ENCODE peak calls at places on chromosomes 1 and 21, in five cellular contexts. One of them, this sample, is unnamed.

GRCh38 chr1:22627331-22627730 is 9.1 kb upstream of the C1QA start:
- DNase-seq in activated gamma-delta T cell treated with Interleukin-2 at 50 U/mL for 16 hours: no peak
- DNase-seq in caudate nucleus: no peak
- DNase-seq in PC-3: no peak
- DNase-seq in activated CD4-positive, CD25-positive, alpha-beta regulatory T cell: no peak
- DNase-seq in this sample: no peak

GRCh38 chr1:40662151-40662550 is 3.3 kb downstream of the RIMS3 start:
- DNase-seq in activated gamma-delta T cell treated with Interleukin-2 at 50 U/mL for 16 hours: no peak
- DNase-seq in caudate nucleus: no peak
- DNase-seq in activated CD4-positive, CD25-positive, alpha-beta regulatory T cell: no peak
- DNase-seq in PC-3: no peak
- DNase-seq in this sample: no peak

GRCh38 chr21:43893536-43894205 is 28.6 kb downstream of the AGPAT3 start:
- DNase-seq in PC-3: no peak
- DNase-seq in caudate nucleus: no peak
- DNase-seq in activated CD4-positive, CD25-positive, alpha-beta regulatory T cell: no peak
- DNase-seq in activated gamma-delta T cell treated with Interleukin-2 at 50 U/mL for 16 hours: no peak
- DNase-seq in this sample: no peak

GRCh38 chr21:37220433-37220980 is 46.6 kb downstream of the VPS26C start:
- DNase-seq in activated CD4-positive, CD25-positive, alpha-beta regulatory T cell: no peak
- DNase-seq in PC-3: no peak
- DNase-seq in caudate nucleus: peak
- DNase-seq in activated gamma-delta T cell treated with Interleukin-2 at 50 U/mL for 16 hours: peak
- DNase-seq in this sample: no peak

GRCh38 chr1:201348211-201348566 is 29.3 kb downstream of the TNNT2 start:
- DNase-seq in PC-3: peak
- DNase-seq in activated CD4-positive, CD25-positive, alpha-beta regulatory T cell: no peak
- DNase-seq in activated gamma-delta T cell treated with Interleukin-2 at 50 U/mL for 16 hours: no peak
- DNase-seq in caudate nucleus: no peak
- DNase-seq in this sample: peak

GRCh38 chr1:48681476-48682305 is 95.0 kb downstream of the BEND5 start:
- DNase-seq in activated CD4-positive, CD25-positive, alpha-beta regulatory T cell: no peak
- DNase-seq in PC-3: peak
- DNase-seq in caudate nucleus: no peak
- DNase-seq in activated gamma-delta T cell treated with Interleukin-2 at 50 U/mL for 16 hours: no peak
- DNase-seq in this sample: no peak

GRCh38 chr21:15826147-15826780 is 96.5 kb downstream of the USP25 start:
- DNase-seq in caudate nucleus: no peak
- DNase-seq in activated CD4-positive, CD25-positive, alpha-beta regulatory T cell: no peak
- DNase-seq in activated gamma-delta T cell treated with Interleukin-2 at 50 U/mL for 16 hours: peak
- DNase-seq in PC-3: peak
- DNase-seq in this sample: no peak

GRCh38 chr21:30426732-30427131 is 1.0 kb upstream of the KRTAP13-3 start:
- DNase-seq in PC-3: no peak
- DNase-seq in activated CD4-positive, CD25-positive, alpha-beta regulatory T cell: no peak
- DNase-seq in activated gamma-delta T cell treated with Interleukin-2 at 50 U/mL for 16 hours: no peak
- DNase-seq in caudate nucleus: no peak
- DNase-seq in this sample: no peak

GRCh38 chr1:20250346-20250989 is 40.2 kb upstream of the VWA5B1 start:
- DNase-seq in caudate nucleus: no peak
- DNase-seq in activated CD4-positive, CD25-positive, alpha-beta regulatory T cell: no peak
- DNase-seq in PC-3: peak
- DNase-seq in activated gamma-delta T cell treated with Interleukin-2 at 50 U/mL for 16 hours: no peak
- DNase-seq in this sample: no peak

GRCh38 chr1:152392909-152393308 is 21.2 kb downstream of the CRNN start:
- DNase-seq in caudate nucleus: no peak
- DNase-seq in activated gamma-delta T cell treated with Interleukin-2 at 50 U/mL for 16 hours: no peak
- DNase-seq in activated CD4-positive, CD25-positive, alpha-beta regulatory T cell: no peak
- DNase-seq in PC-3: peak
- DNase-seq in this sample: no peak

GRCh38 chr1:235533476-235534168 is 29.4 kb upstream of the B3GALNT2 start:
- DNase-seq in activated gamma-delta T cell treated with Interleukin-2 at 50 U/mL for 16 hours: no peak
- DNase-seq in PC-3: peak
- DNase-seq in activated CD4-positive, CD25-positive, alpha-beta regulatory T cell: no peak
- DNase-seq in caudate nucleus: no peak
- DNase-seq in this sample: no peak

GRCh38 chr1:9271861-9272595 is 20.7 kb upstream of the SPSB1 start:
- DNase-seq in activated gamma-delta T cell treated with Interleukin-2 at 50 U/mL for 16 hours: no peak
- DNase-seq in activated CD4-positive, CD25-positive, alpha-beta regulatory T cell: no peak
- DNase-seq in PC-3: no peak
- DNase-seq in caudate nucleus: no peak
- DNase-seq in this sample: no peak

GRCh38 chr21:45461369-45461750 is 56.4 kb downstream of the COL18A1 start:
- DNase-seq in PC-3: no peak
- DNase-seq in activated CD4-positive, CD25-positive, alpha-beta regulatory T cell: no peak
- DNase-seq in activated gamma-delta T cell treated with Interleukin-2 at 50 U/mL for 16 hours: no peak
- DNase-seq in caudate nucleus: no peak
- DNase-seq in this sample: no peak

GRCh38 chr1:85460555-85461088 is 4.3 kb downstream of the DDAH1 start:
- DNase-seq in caudate nucleus: no peak
- DNase-seq in activated gamma-delta T cell treated with Interleukin-2 at 50 U/mL for 16 hours: no peak
- DNase-seq in activated CD4-positive, CD25-positive, alpha-beta regulatory T cell: no peak
- DNase-seq in PC-3: peak
- DNase-seq in this sample: no peak

GRCh38 chr1:15902882-15903281 is 55.4 kb downstream of the SPEN start:
- DNase-seq in caudate nucleus: no peak
- DNase-seq in activated gamma-delta T cell treated with Interleukin-2 at 50 U/mL for 16 hours: no peak
- DNase-seq in activated CD4-positive, CD25-positive, alpha-beta regulatory T cell: no peak
- DNase-seq in PC-3: peak
- DNase-seq in this sample: no peak

GRCh38 chr1:22325531-22326371 is 125.9 kb upstream of the ZBTB40 start:
- DNase-seq in PC-3: no peak
- DNase-seq in activated gamma-delta T cell treated with Interleukin-2 at 50 U/mL for 16 hours: no peak
- DNase-seq in caudate nucleus: no peak
- DNase-seq in activated CD4-positive, CD25-positive, alpha-beta regulatory T cell: no peak
- DNase-seq in this sample: no peak

GRCh38 chr1:214603819-214604252 is 841 bp downstream of the CENPF start:
- DNase-seq in activated CD4-positive, CD25-positive, alpha-beta regulatory T cell: no peak
- DNase-seq in PC-3: no peak
- DNase-seq in activated gamma-delta T cell treated with Interleukin-2 at 50 U/mL for 16 hours: no peak
- DNase-seq in caudate nucleus: no peak
- DNase-seq in this sample: no peak

GRCh38 chr1:168312718-168313604 is 32.3 kb downstream of the TBX19 start:
- DNase-seq in PC-3: no peak
- DNase-seq in caudate nucleus: no peak
- DNase-seq in activated CD4-positive, CD25-positive, alpha-beta regulatory T cell: no peak
- DNase-seq in activated gamma-delta T cell treated with Interleukin-2 at 50 U/mL for 16 hours: no peak
- DNase-seq in this sample: no peak

GRCh38 chr1:205298191-205298994 is 23.2 kb downstream of the NUAK2 start:
- DNase-seq in activated gamma-delta T cell treated with Interleukin-2 at 50 U/mL for 16 hours: no peak
- DNase-seq in PC-3: peak
- DNase-seq in caudate nucleus: peak
- DNase-seq in activated CD4-positive, CD25-positive, alpha-beta regulatory T cell: no peak
- DNase-seq in this sample: peak

GRCh38 chr1:175319112-175319911 is 126.7 kb upstream of the KIAA0040 start:
- DNase-seq in caudate nucleus: peak
- DNase-seq in PC-3: peak
- DNase-seq in activated CD4-positive, CD25-positive, alpha-beta regulatory T cell: peak
- DNase-seq in activated gamma-delta T cell treated with Interleukin-2 at 50 U/mL for 16 hours: peak
- DNase-seq in this sample: peak

GRCh38 chr21:44892536-44893277 is 19.2 kb upstream of the PTTG1IP start:
- DNase-seq in activated gamma-delta T cell treated with Interleukin-2 at 50 U/mL for 16 hours: peak
- DNase-seq in caudate nucleus: no peak
- DNase-seq in activated CD4-positive, CD25-positive, alpha-beta regulatory T cell: peak
- DNase-seq in PC-3: peak
- DNase-seq in this sample: no peak

GRCh38 chr1:54253480-54253879 is 53.5 kb downstream of the MRPL37 start:
- DNase-seq in activated gamma-delta T cell treated with Interleukin-2 at 50 U/mL for 16 hours: no peak
- DNase-seq in activated CD4-positive, CD25-positive, alpha-beta regulatory T cell: no peak
- DNase-seq in caudate nucleus: no peak
- DNase-seq in PC-3: peak
- DNase-seq in this sample: peak

GRCh38 chr1:28199328-28200233 is 23.1 kb upstream of the PTAFR start:
- DNase-seq in activated gamma-delta T cell treated with Interleukin-2 at 50 U/mL for 16 hours: peak
- DNase-seq in PC-3: no peak
- DNase-seq in caudate nucleus: no peak
- DNase-seq in activated CD4-positive, CD25-positive, alpha-beta regulatory T cell: no peak
- DNase-seq in this sample: no peak

GRCh38 chr1:175373786-175374623 is 181.4 kb upstream of the KIAA0040 start:
- DNase-seq in activated CD4-positive, CD25-positive, alpha-beta regulatory T cell: no peak
- DNase-seq in PC-3: peak
- DNase-seq in caudate nucleus: no peak
- DNase-seq in activated gamma-delta T cell treated with Interleukin-2 at 50 U/mL for 16 hours: no peak
- DNase-seq in this sample: no peak

GRCh38 chr1:175169305-175170018 is 23.1 kb downstream of the KIAA0040 start:
- DNase-seq in activated gamma-delta T cell treated with Interleukin-2 at 50 U/mL for 16 hours: no peak
- DNase-seq in activated CD4-positive, CD25-positive, alpha-beta regulatory T cell: no peak
- DNase-seq in caudate nucleus: no peak
- DNase-seq in PC-3: peak
- DNase-seq in this sample: no peak

GRCh38 chr1:121522061-121522759 is 337.4 kb downstream of the SRGAP2C start:
- DNase-seq in PC-3: no peak
- DNase-seq in activated gamma-delta T cell treated with Interleukin-2 at 50 U/mL for 16 hours: no peak
- DNase-seq in caudate nucleus: no peak
- DNase-seq in activated CD4-positive, CD25-positive, alpha-beta regulatory T cell: no peak
- DNase-seq in this sample: no peak

GRCh38 chr1:27566462-27567182 is 37.3 kb downstream of the AHDC1 start:
- DNase-seq in activated CD4-positive, CD25-positive, alpha-beta regulatory T cell: no peak
- DNase-seq in activated gamma-delta T cell treated with Interleukin-2 at 50 U/mL for 16 hours: no peak
- DNase-seq in caudate nucleus: peak
- DNase-seq in PC-3: no peak
- DNase-seq in this sample: no peak

GRCh38 chr1:44327679-44328491 is 27.2 kb downstream of the ERI3 start:
- DNase-seq in activated CD4-positive, CD25-positive, alpha-beta regulatory T cell: no peak
- DNase-seq in PC-3: peak
- DNase-seq in caudate nucleus: no peak
- DNase-seq in activated gamma-delta T cell treated with Interleukin-2 at 50 U/mL for 16 hours: no peak
- DNase-seq in this sample: peak

GRCh38 chr1:170967042-170967910 is 31.9 kb downstream of the MROH9 start:
- DNase-seq in PC-3: peak
- DNase-seq in activated CD4-positive, CD25-positive, alpha-beta regulatory T cell: no peak
- DNase-seq in caudate nucleus: no peak
- DNase-seq in activated gamma-delta T cell treated with Interleukin-2 at 50 U/mL for 16 hours: no peak
- DNase-seq in this sample: peak

GRCh38 chr1:18285533-18285924 is 177.9 kb downstream of the IGSF21 start:
- DNase-seq in activated CD4-positive, CD25-positive, alpha-beta regulatory T cell: no peak
- DNase-seq in activated gamma-delta T cell treated with Interleukin-2 at 50 U/mL for 16 hours: no peak
- DNase-seq in caudate nucleus: no peak
- DNase-seq in PC-3: no peak
- DNase-seq in this sample: no peak

GRCh38 chr1:14929547-14930223 is 223.9 kb upstream of the TMEM51 start:
- DNase-seq in activated gamma-delta T cell treated with Interleukin-2 at 50 U/mL for 16 hours: no peak
- DNase-seq in activated CD4-positive, CD25-positive, alpha-beta regulatory T cell: no peak
- DNase-seq in PC-3: peak
- DNase-seq in caudate nucleus: no peak
- DNase-seq in this sample: no peak

GRCh38 chr1:207963429-207964194 is 52.7 kb upstream of the CD34 start:
- DNase-seq in caudate nucleus: peak
- DNase-seq in activated CD4-positive, CD25-positive, alpha-beta regulatory T cell: peak
- DNase-seq in activated gamma-delta T cell treated with Interleukin-2 at 50 U/mL for 16 hours: peak
- DNase-seq in PC-3: peak
- DNase-seq in this sample: peak

GRCh38 chr1:161721738-161722343 is 497 bp downstream of the FCRLB start:
- DNase-seq in PC-3: peak
- DNase-seq in caudate nucleus: no peak
- DNase-seq in activated gamma-delta T cell treated with Interleukin-2 at 50 U/mL for 16 hours: no peak
- DNase-seq in activated CD4-positive, CD25-positive, alpha-beta regulatory T cell: no peak
- DNase-seq in this sample: no peak

GRCh38 chr1:198880397-198880796 is 241.6 kb downstream of the PTPRC start:
- DNase-seq in activated CD4-positive, CD25-positive, alpha-beta regulatory T cell: no peak
- DNase-seq in PC-3: no peak
- DNase-seq in caudate nucleus: no peak
- DNase-seq in activated gamma-delta T cell treated with Interleukin-2 at 50 U/mL for 16 hours: no peak
- DNase-seq in this sample: no peak

GRCh38 chr1:225446298-225446941 is 18.6 kb upstream of the LBR start:
- DNase-seq in PC-3: no peak
- DNase-seq in activated gamma-delta T cell treated with Interleukin-2 at 50 U/mL for 16 hours: no peak
- DNase-seq in activated CD4-positive, CD25-positive, alpha-beta regulatory T cell: no peak
- DNase-seq in caudate nucleus: no peak
- DNase-seq in this sample: no peak

GRCh38 chr21:35048183-35048601 is 910 bp downstream of the RUNX1 start:
- DNase-seq in activated CD4-positive, CD25-positive, alpha-beta regulatory T cell: peak
- DNase-seq in PC-3: peak
- DNase-seq in caudate nucleus: no peak
- DNase-seq in activated gamma-delta T cell treated with Interleukin-2 at 50 U/mL for 16 hours: no peak
- DNase-seq in this sample: no peak

GRCh38 chr1:178653091-178653490 is 72.0 kb upstream of the RALGPS2 start:
- DNase-seq in PC-3: peak
- DNase-seq in caudate nucleus: no peak
- DNase-seq in activated gamma-delta T cell treated with Interleukin-2 at 50 U/mL for 16 hours: no peak
- DNase-seq in activated CD4-positive, CD25-positive, alpha-beta regulatory T cell: no peak
- DNase-seq in this sample: no peak

This sample was measured in AG04450.